ENCODE peak calls at places on chromosome 19, in seven cellular contexts. W is hepatocyte, Y is dorsolateral prefrontal cortex, V is spleen, E is astrocyte of the spinal cord, F is pancreas, M is AG04450. P is an unnamed sample.

GRCh38 chr19:677201-677600 is 1.0 kb downstream of the FSTL3 start:
- DNase-seq in W (peak; percentile 85), Y (no peak), V (no peak), E (peak; percentile 85), F (peak; percentile 56), M (peak; percentile 18), P (peak; percentile 82)

GRCh38 chr19:46639356-46640061 is 3.5 kb upstream of the GNG8 start:
- DNase-seq in W (peak; percentile 88), Y (no peak), V (peak; percentile 81), E (no peak), F (no peak), M (no peak), P (peak; percentile 89)

GRCh38 chr19:40650749-40651305 is 39.6 kb downstream of the NUMBL start:
- DNase-seq in W (no peak), Y (no peak), V (no peak), E (peak; percentile 73), F (no peak), M (peak; percentile 36), P (peak; percentile 67)

GRCh38 chr19:39425744-39426143 is 10.0 kb downstream of the RPS16 start:
- DNase-seq in W (no peak), Y (no peak), V (no peak), E (no peak), F (no peak), M (no peak), P (no peak)

GRCh38 chr19:50835103-50835784 is 1.9 kb upstream of the KLK15 start:
- DNase-seq in W (peak; percentile 30), Y (no peak), V (no peak), E (no peak), F (no peak), M (no peak), P (peak; percentile 30)

GRCh38 chr19:40585677-40586422 is 9.2 kb downstream of the SHKBP1 start:
- DNase-seq in W (no peak), Y (no peak), V (peak; percentile 79), E (peak; percentile 60), F (no peak), M (no peak), P (no peak)

GRCh38 chr19:49338691-49339363 is 3.6 kb downstream of the CD37 start:
- DNase-seq in W (peak; percentile 93), Y (no peak), V (peak; percentile 84), E (peak; percentile 43), F (peak; percentile 95), M (no peak), P (peak; percentile 54)

GRCh38 chr19:38728752-38729541 is 15.3 kb downstream of the CAPN12 start:
- DNase-seq in W (no peak), Y (no peak), V (peak; percentile 79), E (no peak), F (no peak), M (no peak), P (no peak)

GRCh38 chr19:52516191-52516590 is 11.3 kb upstream of the ZNF808 start:
- DNase-seq in W (no peak), Y (no peak), V (no peak), E (no peak), F (no peak), M (no peak), P (no peak)

GRCh38 chr19:35320285-35320706 is 8.7 kb upstream of the CD22 start:
- DNase-seq in W (no peak), Y (no peak), V (no peak), E (no peak), F (no peak), M (no peak), P (no peak)

DNA sequence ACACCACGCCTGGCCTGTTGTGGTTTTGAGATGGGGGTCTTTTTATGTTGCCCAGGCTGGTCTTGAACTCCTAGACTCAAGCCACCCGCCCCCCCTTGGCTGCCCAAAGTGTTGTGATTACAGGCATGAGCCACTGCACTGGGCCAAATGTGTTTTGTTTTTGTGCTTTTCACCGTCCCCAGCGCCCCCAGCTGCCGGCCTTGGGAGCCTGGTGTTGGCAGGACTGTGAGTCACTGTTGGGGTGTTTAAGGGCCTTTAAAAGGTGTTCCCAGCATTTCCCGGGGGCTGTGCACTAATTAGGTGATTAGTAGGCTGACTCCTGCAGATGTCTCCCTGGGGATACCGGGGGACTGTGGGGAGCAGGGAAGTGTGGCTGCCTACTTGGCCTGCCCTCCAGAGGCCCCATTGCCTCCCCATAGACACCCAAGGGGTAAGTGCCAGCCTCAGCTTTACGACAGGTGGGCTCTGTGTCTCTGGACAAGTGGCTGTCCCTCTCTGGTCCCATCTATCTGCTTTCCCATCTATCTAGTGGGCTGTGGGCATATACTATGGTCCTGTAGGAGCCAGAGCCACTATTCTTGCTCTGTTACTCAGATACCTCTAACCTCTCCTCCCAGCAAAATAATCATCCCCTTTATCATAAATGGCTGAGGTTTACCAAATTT is 11.8 kb upstream of the TLE5 start:
- DNase-seq in W (no peak), Y (no peak), V (no peak), E (no peak), F (no peak), M (no peak), P (no peak)
- TF ChIP-seq CTCF in W (no peak), Y (no peak), V (no peak), E (peak; percentile 22), F (no peak), M (no peak), P (peak; percentile 34)

GRCh38 chr19:8305798-8306197 is 2.4 kb downstream of the CD320 start:
- DNase-seq in W (no peak), Y (no peak), V (peak; percentile 12), E (no peak), F (peak; percentile 1), M (no peak), P (no peak)
- H3K4me3 ChIP-seq in W (no peak overlapping the region), Y (no peak overlapping the region), V (no peak overlapping the region), E (no peak overlapping the region), F (no peak overlapping the region), M (no peak overlapping the region), P (no peak overlapping the region)

GRCh38 chr19:13428352-13428751 is 77.9 kb downstream of the CACNA1A start:
- DNase-seq in W (no peak), Y (no peak), V (no peak), E (no peak), F (no peak), M (peak; percentile 3), P (peak; percentile 54)
- TF ChIP-seq CTCF in W (peak; percentile 29), Y (no peak), V (no peak), E (peak; percentile 69), F (peak; percentile 14), M (peak; percentile 75), P (peak; percentile 49)

GRCh38 chr19:42069619-42070293 is at the start of gene GRIK5:
- DNase-seq in W (peak; percentile 35), Y (peak; percentile 47), V (no peak), E (no peak), F (no peak), M (no peak), P (no peak)
- H3K4me3 ChIP-seq in W (no peak within 1 kb of the TSS), Y (peak within 1 kb of the TSS; percentile 66), V (no peak within 1 kb of the TSS), E (no peak within 1 kb of the TSS), F (no peak within 1 kb of the TSS), M (no peak within 1 kb of the TSS), P (no peak within 1 kb of the TSS)

GRCh38 chr19:15028490-15028889 is 20.8 kb upstream of the CASP14 start:
- DNase-seq in W (no peak), Y (no peak), V (no peak), E (no peak), F (no peak), M (no peak), P (no peak)

GRCh38 chr19:15021286-15022007 is 27.8 kb upstream of the CASP14 start:
- DNase-seq in W (no peak), Y (no peak), V (no peak), E (no peak), F (no peak), M (no peak), P (no peak)

GRCh38 chr19:15022752-15023151 is 26.5 kb upstream of the CASP14 start:
- DNase-seq in W (no peak), Y (no peak), V (no peak), E (no peak), F (peak; percentile 92), M (no peak), P (no peak)

GRCh38 chr19:15025237-15025636 is 24.0 kb upstream of the CASP14 start:
- DNase-seq in W (no peak), Y (no peak), V (no peak), E (no peak), F (peak; percentile 18), M (no peak), P (no peak)
- TF ChIP-seq CTCF in W (no peak), Y (no peak), V (no peak), E (no peak), F (no peak), M (no peak), P (no peak)